ENCODE peak calls at places on chromosomes 11 and 22, in four cellular contexts. T, H, L and J are unnamed samples.

GRCh38 chr11:118437736-118438125 is 1.4 kb downstream of the KMT2A start:
- DNase-seq in T (no peak), H (peak), L (peak), J (peak)

GRCh38 chr11:117807482-117808272 is 10.7 kb upstream of the DSCAML1 start:
- DNase-seq in T (peak), H (peak), L (peak), J (peak)

GRCh38 chr11:130426223-130427048 is 2.0 kb downstream of the ADAMTS8 start:
- DNase-seq in T (no peak), H (no peak), L (no peak), J (no peak)

GRCh38 chr22:20438678-20439492 is 1.3 kb upstream of the SCARF2 start:
- DNase-seq in T (no peak), H (no peak), L (no peak), J (no peak)

GRCh38 chr22:46069518-46070214 is 80.7 kb upstream of the PPARA start:
- DNase-seq in T (peak), H (peak), L (no peak), J (peak)

GRCh38 chr22:41341012-41341411 is 39.7 kb downstream of the ZC3H7B start:
- DNase-seq in T (no peak), H (no peak), L (no peak), J (no peak)

GRCh38 chr22:27420817-27421361 is 380.7 kb downstream of the MN1 start:
- DNase-seq in T (no peak), H (peak), L (no peak), J (no peak)

GRCh38 chr22:39748877-39749276 is 144.7 kb downstream of the ENTHD1 start:
- DNase-seq in T (no peak), H (no peak), L (no peak), J (no peak)

GRCh38 chr22:36552300-36552699 is 23.3 kb upstream of the EIF3D start:
- DNase-seq in T (no peak), H (no peak), L (no peak), J (peak)

GRCh38 chr22:30444632-30445437 is 19.3 kb downstream of the MTFP1 start:
- DNase-seq in T (peak), H (no peak), L (no peak), J (peak)